ENCODE peak calls at places on chromosomes 11 and 22, in seven cellular contexts. C is heart left ventricle, I is uterus, Q is psoas muscle, J is Calu3, X is mammary epithelial cell, W is thoracic aorta. P is an unnamed sample.

GRCh38 chr22:24758164-24758799 is 16.2 kb downstream of the PIWIL3 start:
- DNase-seq in C (peak; percentile 50), I (peak; percentile 34), Q (peak; percentile 43), J (peak; percentile 65), X (peak; percentile 23), W (no peak), P (peak; percentile 18)

GRCh38 chr11:12682288-12682687 is 8.1 kb downstream of the TEAD1 start:
- DNase-seq in C (no peak), I (no peak), Q (no peak), J (no peak), X (no peak), W (no peak), P (no peak)

GRCh38 chr11:27242591-27242990 is 120.4 kb downstream of the CCDC34 start:
- DNase-seq in C (no peak), I (no peak), Q (no peak), J (no peak), X (peak; percentile 52), W (no peak), P (no peak)

GRCh38 chr11:114587398-114587953 is 8.1 kb downstream of the NXPE4 start:
- DNase-seq in C (no peak), I (no peak), Q (no peak), J (no peak), X (no peak), W (no peak), P (no peak)

GRCh38 chr22:37607912-37608476 is 640 bp upstream of the GGA1 start:
- DNase-seq in C (no peak), I (no peak), Q (no peak), J (no peak), X (no peak), W (no peak), P (no peak)

GRCh38 chr22:38289583-38290082 is 16.8 kb upstream of the TMEM184B start:
- DNase-seq in C (no peak), I (no peak), Q (no peak), J (no peak), X (no peak), W (no peak), P (no peak)

GRCh38 chr22:44455151-44455962 is 42.7 kb downstream of the RTL6 start:
- DNase-seq in C (no peak), I (no peak), Q (no peak), J (no peak), X (no peak), W (no peak), P (no peak)

GRCh38 chr22:25134028-25134427 is 65.6 kb upstream of the CRYBB3 start:
- DNase-seq in C (no peak), I (no peak), Q (no peak), J (peak; percentile 63), X (peak; percentile 62), W (no peak), P (peak; percentile 61)

GRCh38 chr22:23591203-23591791 is 11.2 kb upstream of the IGLL1 start:
- DNase-seq in C (peak; percentile 40), I (no peak), Q (peak; percentile 43), J (peak; percentile 80), X (peak; percentile 11), W (no peak), P (peak; percentile 19)

GRCh38 chr22:42308887-42309468 is 38.5 kb upstream of the TCF20 start:
- DNase-seq in C (no peak), I (no peak), Q (no peak), J (no peak), X (no peak), W (no peak), P (no peak)

GRCh38 chr22:24117942-24118341 is 63.3 kb upstream of the SUSD2 start:
- DNase-seq in C (no peak), I (no peak), Q (no peak), J (peak; percentile 15), X (no peak), W (no peak), P (no peak)

GRCh38 chr11:7220636-7221035 is 31.1 kb upstream of the SYT9 start:
- DNase-seq in C (no peak), I (no peak), Q (no peak), J (no peak), X (no peak), W (no peak), P (no peak)

GRCh38 chr11:12135185-12135584 is 24.8 kb downstream of the MICAL2 start:
- DNase-seq in C (no peak), I (no peak), Q (no peak), J (no peak), X (no peak), W (no peak), P (no peak)

GRCh38 chr22:19853879-19854777 is 546 bp downstream of the GNB1L start:
- DNase-seq in C (peak; percentile 20), I (no peak), Q (no peak), J (no peak), X (no peak), W (no peak), P (no peak)

GRCh38 chr11:45087761-45088160 is 58.7 kb upstream of the PRDM11 start:
- DNase-seq in C (no peak), I (no peak), Q (no peak), J (no peak), X (no peak), W (no peak), P (no peak)

GRCh38 chr11:125455851-125456250 is 40.2 kb downstream of the FEZ1 start:
- DNase-seq in C (no peak), I (no peak), Q (no peak), J (no peak), X (no peak), W (no peak), P (no peak)

GRCh38 chr11:102794382-102794781 is 3.6 kb downstream of the MMP1 start:
- DNase-seq in C (no peak), I (no peak), Q (no peak), J (peak; percentile 33), X (peak; percentile 30), W (no peak), P (no peak)
- TF ChIP-seq CTCF in C (peak; percentile 10), I (no peak), Q (peak; percentile 5), J (peak; percentile 28), X (peak; percentile 53), W (no peak), P (peak; percentile 18)

GRCh38 chr11:128692750-128693578 is 908 bp upstream of the FLI1 start:
- DNase-seq in C (peak; percentile 56), I (no peak), Q (peak; percentile 56), J (no peak), X (peak; percentile 52), W (no peak), P (peak; percentile 34)
- TF ChIP-seq CTCF in C (no peak), I (no peak), Q (no peak), J (no peak), X (no peak), W (no peak), P (no peak)

DNA sequence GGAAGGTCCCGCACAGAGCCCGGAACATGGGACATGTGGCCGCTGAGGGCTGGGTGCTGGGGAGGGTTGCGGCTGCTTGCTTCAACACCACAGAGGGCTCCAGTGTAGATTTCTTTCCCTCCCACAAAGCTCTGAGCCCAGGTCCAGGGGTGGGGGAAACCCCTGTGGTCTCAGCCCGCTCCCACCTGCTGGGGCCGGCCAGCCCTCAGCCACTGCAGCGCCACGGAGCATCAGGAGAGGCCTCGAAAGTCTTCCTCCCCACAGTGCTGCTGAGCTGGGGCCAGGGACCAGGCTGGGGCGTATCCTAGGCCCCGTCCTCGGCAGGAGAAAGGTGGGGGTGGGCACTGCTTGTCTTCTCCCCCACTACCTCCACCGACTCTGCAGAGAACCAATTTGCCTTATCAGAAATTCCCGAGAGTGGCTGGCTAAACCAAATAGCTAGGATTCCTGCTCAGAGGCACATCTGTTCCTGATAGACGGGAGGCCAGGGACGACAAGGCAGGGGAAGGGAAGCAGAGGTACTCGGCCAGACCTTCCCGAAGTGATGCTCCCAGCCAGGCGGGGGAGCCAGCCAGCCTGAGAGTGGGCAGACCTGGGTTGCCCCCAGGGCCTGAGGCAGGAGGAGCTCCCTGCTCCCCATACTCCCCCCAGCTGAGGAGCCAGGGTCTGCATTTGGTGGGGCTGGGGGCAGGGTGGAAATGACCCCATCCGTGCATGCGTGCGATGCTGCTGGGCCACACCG is 18.7 kb downstream of the IGF2 start:
- DNase-seq in C (no peak), I (no peak), Q (no peak), J (no peak), X (no peak), W (no peak), P (no peak)
- TF ChIP-seq CTCF in C (no peak), I (no peak), Q (no peak), J (no peak), X (no peak), W (no peak), P (no peak)

DNA sequence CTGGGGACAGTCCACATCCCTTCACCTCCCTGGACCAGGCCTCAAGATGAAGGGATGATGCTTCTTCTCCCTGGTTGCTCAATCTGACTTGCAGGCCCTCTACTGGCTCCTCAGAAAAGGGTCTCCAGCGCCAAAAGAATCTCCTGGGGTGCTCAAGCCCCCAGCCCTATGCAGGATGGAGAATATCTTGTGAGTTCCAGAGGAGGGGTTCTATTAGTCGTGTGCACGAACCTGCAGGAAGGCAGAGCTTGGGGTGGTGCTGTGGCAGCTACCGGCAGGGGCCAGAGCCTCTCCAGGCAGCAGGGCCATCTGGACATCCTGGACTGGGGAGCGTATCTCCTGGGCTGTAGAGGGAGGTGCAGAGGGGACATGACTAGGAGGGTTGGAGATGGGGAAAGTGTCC is 1339.5 kb downstream of the BRD1 start:
- DNase-seq in C (no peak), I (no peak), Q (no peak), J (no peak), X (no peak), W (no peak), P (no peak)
- TF ChIP-seq CTCF in C (no peak), I (no peak), Q (no peak), J (no peak), X (no peak), W (no peak), P (no peak)

P was measured in RWPE1.